ENCODE peak calls at places on chromosomes 5 and 9, in nine cellular contexts. Y is ELF-1; N is cardiac fibroblast; I is neuronal stem cell; U is foreskin fibroblast; O is GM19239; T is ELR; A is H9; C is stimulated activated CD8-positive, alpha-beta memory T cell treated with anti-CD3 and anti-CD28 coated beads, Interleukin-15, amount 100 ng/mL, for 1 hour. R is an unnamed sample.

GRCh38 chr5:168238422-168238821 is 53.0 kb upstream of the WWC1 start:
- DNase-seq in O (no peak), T (peak), C (no peak), N (no peak), A (no peak), Y (peak), U (no peak), I (no peak), R (no peak)

GRCh38 chr5:179256229-179257189 is 88.8 kb downstream of the ADAMTS2 start:
- DNase-seq in T (no peak), I (no peak), A (peak), Y (no peak), N (no peak), O (no peak), U (no peak), C (no peak), R (peak)

GRCh38 chr5:137032929-137033328 is 466.2 kb downstream of the SPOCK1 start:
- DNase-seq in U (no peak), N (peak), Y (no peak), T (no peak), O (no peak), A (peak), I (no peak), C (no peak), R (no peak)

GRCh38 chr5:36298546-36298945 is 3.2 kb downstream of the RANBP3L start:
- DNase-seq in A (no peak), C (no peak), I (no peak), U (peak), N (peak), Y (no peak), O (no peak), T (no peak), R (no peak)

GRCh38 chr5:136023935-136024645 is 4.7 kb upstream of the TGFBI start:
- DNase-seq in C (no peak), O (no peak), I (no peak), U (peak), Y (no peak), A (no peak), T (no peak), N (peak), R (no peak)

GRCh38 chr5:157864067-157864466 is 5.1 kb upstream of the CLINT1 start:
- DNase-seq in O (no peak), I (no peak), C (no peak), N (no peak), T (no peak), Y (peak), U (no peak), A (peak), R (peak)

GRCh38 chr5:166062092-166062491 is 2229.4 kb upstream of the WWC1 start:
- DNase-seq in O (no peak), N (no peak), U (no peak), T (no peak), I (no peak), C (no peak), A (no peak), Y (no peak), R (no peak)

GRCh38 chr9:12696931-12697622 is 3.9 kb downstream of the TYRP1 start:
- DNase-seq in Y (no peak), C (no peak), O (no peak), A (no peak), N (no peak), T (no peak), I (no peak), U (no peak), R (no peak)

GRCh38 chr5:8247485-8247884 is 378.5 kb downstream of the MTRR start:
- DNase-seq in N (no peak), U (peak), O (no peak), C (no peak), T (peak), Y (no peak), I (no peak), A (no peak), R (no peak)

GRCh38 chr9:5382479-5382878 is 42.8 kb upstream of the RLN1 start:
- DNase-seq in C (no peak), T (no peak), N (no peak), U (no peak), Y (no peak), O (no peak), A (no peak), I (no peak), R (no peak)

GRCh38 chr5:85484982-85485574 is 1100.4 kb upstream of the EDIL3 start:
- DNase-seq in C (no peak), I (peak), U (no peak), Y (no peak), A (no peak), O (no peak), N (no peak), T (peak), R (peak)

GRCh38 chr5:135212361-135213033 is 178.5 kb upstream of the PITX1 start:
- DNase-seq in T (no peak), N (no peak), Y (no peak), U (no peak), A (peak), C (no peak), I (no peak), O (no peak), R (no peak)

GRCh38 chr5:31921852-31922305 is 252.2 kb downstream of the GOLPH3 start:
- DNase-seq in U (no peak), A (no peak), I (no peak), C (no peak), N (peak), Y (no peak), T (peak), O (no peak), R (no peak)

GRCh38 chr9:134338394-134339182 is 12.3 kb downstream of the RXRA start:
- DNase-seq in A (no peak), Y (no peak), U (no peak), I (no peak), N (no peak), T (no peak), O (no peak), C (no peak), R (no peak)

GRCh38 chr5:131996210-131997025 is 15.0 kb downstream of the ACSL6 start:
- DNase-seq in N (no peak), A (no peak), I (no peak), C (no peak), U (no peak), Y (no peak), T (no peak), O (no peak), R (no peak)

GRCh38 chr5:74953961-74954720 is 88.0 kb upstream of the FAM169A start:
- DNase-seq in A (no peak), C (no peak), N (peak), O (no peak), U (peak), T (peak), Y (no peak), I (no peak), R (no peak)

GRCh38 chr9:134469041-134469875 is 143.0 kb downstream of the RXRA start:
- DNase-seq in N (peak), U (peak), A (no peak), O (no peak), Y (peak), I (no peak), T (no peak), C (no peak), R (no peak)

GRCh38 chr9:89463986-89464901 is 33.7 kb downstream of the SEMA4D start:
- DNase-seq in O (peak), C (peak), I (no peak), N (no peak), U (no peak), T (no peak), Y (no peak), A (no peak), R (no peak)

GRCh38 chr9:70444904-70445303 is 30.4 kb upstream of the KLF9 start:
- DNase-seq in I (no peak), N (peak), A (no peak), C (no peak), Y (no peak), O (no peak), T (no peak), U (peak), R (no peak)

GRCh38 chr5:136891175-136891574 is 525.8 kb upstream of the TRPC7 start:
- DNase-seq in I (no peak), N (no peak), O (no peak), U (no peak), Y (no peak), C (no peak), A (no peak), T (no peak), R (no peak)

GRCh38 chr5:3828761-3829160 is 233.1 kb downstream of the IRX1 start:
- DNase-seq in U (no peak), C (no peak), N (no peak), T (no peak), O (no peak), Y (peak), A (no peak), I (no peak), R (no peak)

GRCh38 chr9:129643706-129644105 is 1.8 kb upstream of the ASB6 start:
- DNase-seq in A (no peak), U (no peak), O (no peak), T (no peak), Y (no peak), C (no peak), N (no peak), I (no peak), R (no peak)

GRCh38 chr5:180784497-180785097 is 18.0 kb downstream of the MGAT1 start:
- DNase-seq in T (peak), I (no peak), A (peak), U (peak), Y (peak), C (peak), N (peak), O (peak), R (peak)

GRCh38 chr9:92440751-92441046 is 16.4 kb upstream of the OMD start:
- DNase-seq in T (no peak), C (no peak), U (no peak), A (no peak), I (no peak), O (peak), Y (no peak), N (no peak), R (no peak)

GRCh38 chr5:89003563-89004036 is 120.6 kb upstream of the MEF2C start:
- DNase-seq in I (no peak), T (no peak), C (no peak), O (no peak), A (no peak), U (no peak), Y (peak), N (no peak), R (no peak)

GRCh38 chr5:583645-584044 is 28.5 kb upstream of the CEP72 start:
- DNase-seq in I (no peak), O (no peak), U (no peak), A (no peak), T (no peak), N (no peak), C (no peak), Y (no peak), R (no peak)

GRCh38 chr5:89275206-89275605 is 392.2 kb upstream of the MEF2C start:
- DNase-seq in A (no peak), O (no peak), I (no peak), C (no peak), Y (no peak), N (no peak), U (no peak), T (no peak), R (no peak)

GRCh38 chr5:143311428-143311827 is 92.1 kb downstream of the NR3C1 start:
- DNase-seq in U (peak), O (no peak), T (peak), I (no peak), N (peak), Y (no peak), C (no peak), A (no peak), R (no peak)

GRCh38 chr5:35461530-35461929 is 156.1 kb upstream of the SPEF2 start:
- DNase-seq in Y (no peak), N (no peak), T (no peak), U (no peak), O (no peak), A (no peak), I (no peak), C (no peak), R (no peak)

GRCh38 chr9:125646222-125647100 is 60.5 kb downstream of the MAPKAP1 start:
- DNase-seq in A (no peak), N (peak), U (no peak), O (no peak), Y (no peak), I (no peak), T (peak), C (no peak), R (peak)

R was measured in RPMI8226.